ENCODE peak calls at places on chromosomes 6 and 20, in five cellular contexts. O is breast epithelium, P is cardiac muscle cell, S is mesenchymal stem cell, J is psoas muscle. G is an unnamed sample.
A peak's percentile ranks its signal among the peaks of the same experiment; 100 is the strongest.

GRCh38 chr20:47315339-47315662 is 41.2 kb downstream of the ZMYND8 start:
- DNase-seq in O (no peak), P (no peak), S (peak; percentile 44), J (no peak), G (no peak)

GRCh38 chr20:33235696-33236095 is at the start of gene BPIFA1:
- DNase-seq in O (no peak), P (no peak), S (no peak), J (no peak), G (no peak)

GRCh38 chr20:43994486-43995100 is 79.9 kb downstream of the TOX2 start:
- DNase-seq in O (no peak), P (peak; percentile 36), S (peak; percentile 53), J (no peak), G (no peak)

GRCh38 chr6:169073311-169073710 is 180.3 kb downstream of the THBS2 start:
- DNase-seq in O (no peak), P (peak; percentile 92), S (peak; percentile 40), J (no peak), G (peak; percentile 68)

GRCh38 chr20:22921595-22922421 is 113.3 kb upstream of the SSTR4 start:
- DNase-seq in O (no peak), P (peak; percentile 81), S (peak; percentile 91), J (no peak), G (no peak)

GRCh38 chr20:1427457-1428054 is 34.7 kb upstream of the FKBP1A start:
- DNase-seq in O (no peak), P (peak; percentile 24), S (peak; percentile 85), J (no peak), G (no peak)

GRCh38 chr6:140174509-140174908 is 800.1 kb upstream of the CITED2 start:
- DNase-seq in O (peak; percentile 19), P (peak; percentile 91), S (peak; percentile 94), J (no peak), G (peak; percentile 88)

GRCh38 chr6:148470606-148471299 is 128.1 kb downstream of the SASH1 start:
- DNase-seq in O (no peak), P (no peak), S (no peak), J (no peak), G (no peak)

GRCh38 chr6:14728396-14729024 is 517.4 kb upstream of the JARID2 start:
- DNase-seq in O (no peak), P (peak; percentile 82), S (peak; percentile 79), J (peak; percentile 57), G (no peak)

GRCh38 chr6:143299253-143300166 is 151.0 kb downstream of the ADAT2 start:
- DNase-seq in O (no peak), P (no peak), S (no peak), J (no peak), G (no peak)

GRCh38 chr6:122788663-122789062 is 395 bp upstream of the SMPDL3A start:
- DNase-seq in O (no peak), P (no peak), S (no peak), J (no peak), G (no peak)

GRCh38 chr6:70375166-70375565 is 38.1 kb upstream of the FAM135A start:
- DNase-seq in O (no peak), P (peak; percentile 12), S (peak; percentile 46), J (no peak), G (no peak)

GRCh38 chr6:81166770-81167169 is 585.7 kb downstream of the TENT5A start:
- DNase-seq in O (no peak), P (peak; percentile 53), S (peak; percentile 62), J (no peak), G (peak; percentile 29)

GRCh38 chr6:113662688-113663333 is 194.3 kb upstream of the MARCKS start:
- DNase-seq in O (no peak), P (no peak), S (no peak), J (no peak), G (no peak)

GRCh38 chr20:48064929-48065328 is 279.6 kb upstream of the SULF2 start:
- DNase-seq in O (no peak), P (peak; percentile 72), S (peak; percentile 67), J (no peak), G (no peak)

GRCh38 chr20:56964886-56965285 is 301.6 kb downstream of the BMP7 start:
- DNase-seq in O (no peak), P (no peak), S (no peak), J (no peak), G (no peak)

GRCh38 chr6:154127638-154128037 is 88.6 kb downstream of the OPRM1 start:
- DNase-seq in O (no peak), P (no peak), S (no peak), J (no peak), G (no peak)

GRCh38 chr20:61719691-61720347 is 345.9 kb downstream of the TAF4 start:
- DNase-seq in O (no peak), P (no peak), S (no peak), J (no peak), G (no peak)

GRCh38 chr6:32047855-32048766 is 9.9 kb downstream of the CYP21A2 start:
- DNase-seq in O (peak; percentile 39), P (peak; percentile 71), S (peak; percentile 66), J (peak; percentile 86), G (peak; percentile 7)

GRCh38 chr20:18645851-18646250 is 58.0 kb downstream of the DTD1 start:
- DNase-seq in O (no peak), P (no peak), S (no peak), J (no peak), G (no peak)

GRCh38 chr20:4511776-4512175 is 209.9 kb upstream of the PRND start:
- DNase-seq in O (no peak), P (no peak), S (no peak), J (no peak), G (no peak)

GRCh38 chr6:112180095-112180820 is 74.1 kb downstream of the LAMA4 start:
- DNase-seq in O (no peak), P (peak; percentile 92), S (peak; percentile 85), J (no peak), G (peak; percentile 74)

GRCh38 chr20:33291830-33292355 is 8.9 kb downstream of the BPIFB1 start:
- DNase-seq in O (no peak), P (peak; percentile 33), S (peak; percentile 7), J (no peak), G (no peak)

GRCh38 chr6:34386316-34387137 is 5.9 kb downstream of the NUDT3 start:
- DNase-seq in O (no peak), P (peak; percentile 92), S (peak; percentile 98), J (no peak), G (peak; percentile 70)

GRCh38 chr20:57329608-57330221 is at the start of gene SPO11:
- DNase-seq in O (no peak), P (no peak), S (no peak), J (no peak), G (no peak)

GRCh38 chr6:1763411-1763810 is 153.7 kb downstream of the FOXC1 start:
- DNase-seq in O (no peak), P (no peak), S (no peak), J (no peak), G (no peak)

GRCh38 chr6:1766663-1767062 is 156.9 kb downstream of the FOXC1 start:
- DNase-seq in O (no peak), P (peak; percentile 65), S (peak; percentile 6), J (peak; percentile 59), G (no peak)

GRCh38 chr6:1762203-1762602 is 152.5 kb downstream of the FOXC1 start:
- DNase-seq in O (peak; percentile 62), P (no peak), S (no peak), J (no peak), G (no peak)

GRCh38 chr6:1765160-1765900 is 155.6 kb downstream of the FOXC1 start:
- DNase-seq in O (no peak), P (no peak), S (no peak), J (no peak), G (no peak)

DNA sequence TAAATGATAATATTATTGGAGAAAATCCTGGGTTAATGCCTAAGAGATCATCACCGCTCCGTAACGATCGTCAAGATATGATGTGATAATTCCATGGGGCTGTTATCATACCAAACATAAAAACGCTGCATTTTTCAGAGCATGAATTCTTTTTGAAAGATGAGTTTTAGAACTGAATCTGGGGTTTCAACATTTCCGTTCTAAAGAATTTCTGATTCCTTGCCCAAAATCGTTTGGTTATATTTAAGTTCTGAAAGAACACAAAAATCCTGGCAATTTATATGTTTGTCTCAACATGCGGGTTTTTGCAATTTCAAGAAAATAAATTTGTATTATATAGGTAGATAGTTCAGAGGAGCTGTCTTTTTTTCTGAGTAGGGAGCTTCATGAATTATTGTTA is 154.9 kb downstream of the FOXC1 start:
- DNase-seq in O (no peak), P (peak; percentile 44), S (no peak), J (no peak), G (no peak)
- H3K9me3 ChIP-seq in O (no peaks in the 10 kb centered on the region), P (no peaks in the 10 kb centered on the region), S (no peaks in the 10 kb centered on the region), J (no peaks in the 10 kb centered on the region), G (no peaks in the 10 kb centered on the region)

DNA sequence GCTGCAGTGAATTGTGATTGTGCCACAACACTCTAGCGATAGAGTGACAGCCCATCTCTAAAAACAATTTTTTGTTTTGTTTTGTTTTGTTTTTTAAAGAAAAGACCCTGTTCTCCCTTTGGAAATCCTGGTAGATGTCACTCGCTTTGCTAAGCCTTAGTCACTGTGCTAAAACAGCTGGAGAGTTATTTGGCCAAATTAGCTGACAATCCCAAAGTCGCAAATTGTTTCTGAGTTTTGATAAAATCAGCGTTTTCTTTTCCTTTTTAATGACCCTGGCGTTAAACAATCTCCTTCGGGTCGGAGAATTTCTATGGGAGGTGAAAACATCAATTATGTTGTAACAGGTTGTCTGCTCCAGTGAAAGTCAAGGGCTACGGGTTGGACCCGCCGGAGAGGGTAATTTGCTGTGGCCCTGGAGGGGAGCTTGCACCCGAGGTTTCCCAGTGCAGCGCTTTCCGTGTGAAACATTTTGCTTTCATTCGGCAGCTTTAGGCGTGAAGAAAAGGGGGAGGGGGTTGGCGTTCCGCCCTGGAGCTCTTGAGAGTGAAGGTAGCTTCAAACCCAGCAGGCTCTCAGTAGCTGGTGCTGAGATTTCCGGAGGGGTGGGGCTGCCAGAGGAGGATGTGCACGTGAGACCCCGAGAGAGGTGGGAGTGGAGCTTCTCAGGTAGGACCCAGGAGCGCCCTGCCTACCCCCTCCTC is 296.6 kb downstream of the PHACTR1 start:
- DNase-seq in O (no peak), P (peak; percentile 37), S (peak; percentile 12), J (no peak), G (no peak)
- H3K27me3 ChIP-seq in O (no peaks in the 10 kb centered on the region), P (peaks cover 64% of the 10 kb centered on the region), S (peaks cover 45% of the 10 kb centered on the region), J (peaks cover 59% of the 10 kb centered on the region), G (peaks cover 29% of the 10 kb centered on the region)

GRCh38 chr6:28395918-28396317 is 3.6 kb downstream of the ZSCAN12 start:
- DNase-seq in O (no peak), P (no peak), S (no peak), J (no peak), G (no peak)

GRCh38 chr6:28401172-28401571 is 1.6 kb upstream of the ZSCAN12 start:
- DNase-seq in O (no peak), P (peak; percentile 12), S (no peak), J (no peak), G (no peak)

GRCh38 chr6:28402197-28402596 is 2.6 kb upstream of the ZSCAN12 start:
- DNase-seq in O (no peak), P (no peak), S (no peak), J (no peak), G (no peak)

GRCh38 chr6:28399370-28400121 is at the start of gene ZSCAN12:
- DNase-seq in O (peak; percentile 55), P (peak; percentile 95), S (peak; percentile 90), J (peak; percentile 84), G (peak; percentile 72)

DNA sequence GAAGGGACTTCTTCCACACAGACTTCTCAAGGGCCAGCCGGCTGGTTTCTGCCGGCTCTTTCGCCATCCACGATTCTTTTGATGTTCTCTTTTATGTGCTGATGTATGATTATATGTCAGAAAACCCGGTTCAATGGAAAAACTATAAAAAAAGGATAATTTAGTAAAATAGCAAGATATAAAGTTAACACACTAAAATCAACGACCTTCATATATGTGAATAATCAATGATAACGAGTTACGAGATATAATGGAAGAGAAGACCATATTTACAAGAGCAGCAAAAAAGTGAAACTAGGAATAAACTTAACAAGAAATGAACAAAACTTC is 540 bp upstream of the ZSCAN12 start:
- DNase-seq in O (no peak), P (no peak), S (no peak), J (no peak), G (no peak)
- H3K4me3 ChIP-seq in O (peak overlapping the region; percentile 69), P (peak overlapping the region; percentile 87), S (peak overlapping the region; percentile 90), J (peak overlapping the region; percentile 74), G (peak overlapping the region; percentile 98)

GRCh38 chr6:147179809-147180208 is 24.4 kb upstream of the STXBP5 start:
- DNase-seq in O (no peak), P (no peak), S (no peak), J (no peak), G (no peak)
- H3K9me3 ChIP-seq in O (no peaks in the 10 kb centered on the region), P (no peaks in the 10 kb centered on the region), S (no peaks in the 10 kb centered on the region), J (no peaks in the 10 kb centered on the region), G (no peaks in the 10 kb centered on the region)